ENCODE peak calls at places on chromosomes 4 and X, in four cellular contexts. One of them, this sample, is unnamed.

GRCh38 chrX:115467961-115468360 is 93.0 kb upstream of the PLS3 start:
- DNase-seq in HFFc6: no peak
- DNase-seq in skeletal muscle cell: no peak
- DNase-seq in activated naive CD4-positive, alpha-beta T cell treated with Interleukin-2 at 50 U/mL for 16 hours: no peak
- DNase-seq in this sample: no peak

GRCh38 chr4:169094656-169095231 is 84.7 kb upstream of the CBR4 start:
- DNase-seq in HFFc6: no peak
- DNase-seq in skeletal muscle cell: no peak
- DNase-seq in activated naive CD4-positive, alpha-beta T cell treated with Interleukin-2 at 50 U/mL for 16 hours: no peak
- DNase-seq in this sample: no peak

GRCh38 chr4:107913283-107913899 is 18.0 kb upstream of the CYP2U1 start:
- DNase-seq in HFFc6: peak
- DNase-seq in skeletal muscle cell: no peak
- DNase-seq in activated naive CD4-positive, alpha-beta T cell treated with Interleukin-2 at 50 U/mL for 16 hours: no peak
- DNase-seq in this sample: no peak

GRCh38 chr4:99008051-99008450 is 12.5 kb downstream of the METAP1 start:
- DNase-seq in HFFc6: no peak
- DNase-seq in skeletal muscle cell: no peak
- DNase-seq in activated naive CD4-positive, alpha-beta T cell treated with Interleukin-2 at 50 U/mL for 16 hours: no peak
- DNase-seq in this sample: no peak

GRCh38 chr4:159358226-159358625 is 255.3 kb downstream of the RAPGEF2 start:
- DNase-seq in HFFc6: peak
- DNase-seq in skeletal muscle cell: peak
- DNase-seq in activated naive CD4-positive, alpha-beta T cell treated with Interleukin-2 at 50 U/mL for 16 hours: no peak
- DNase-seq in this sample: no peak

GRCh38 chr4:94446386-94446785 is 5.4 kb upstream of the PDLIM5 start:
- DNase-seq in HFFc6: peak
- DNase-seq in skeletal muscle cell: peak
- DNase-seq in activated naive CD4-positive, alpha-beta T cell treated with Interleukin-2 at 50 U/mL for 16 hours: no peak
- DNase-seq in this sample: no peak

GRCh38 chrX:131262738-131263679 is 26.1 kb downstream of the IGSF1 start:
- DNase-seq in HFFc6: no peak
- DNase-seq in skeletal muscle cell: no peak
- DNase-seq in activated naive CD4-positive, alpha-beta T cell treated with Interleukin-2 at 50 U/mL for 16 hours: peak
- DNase-seq in this sample: no peak

GRCh38 chrX:38993500-38993899 is 192.2 kb downstream of the MID1IP1 start:
- DNase-seq in HFFc6: no peak
- DNase-seq in skeletal muscle cell: no peak
- DNase-seq in activated naive CD4-positive, alpha-beta T cell treated with Interleukin-2 at 50 U/mL for 16 hours: no peak
- DNase-seq in this sample: no peak

GRCh38 chrX:31392541-31392940 is 320.7 kb upstream of the FTHL17 start:
- DNase-seq in HFFc6: no peak
- DNase-seq in skeletal muscle cell: no peak
- DNase-seq in activated naive CD4-positive, alpha-beta T cell treated with Interleukin-2 at 50 U/mL for 16 hours: no peak
- DNase-seq in this sample: no peak

GRCh38 chrX:150759568-150760416 is 66.6 kb downstream of the MTMR1 start:
- DNase-seq in HFFc6: no peak
- DNase-seq in skeletal muscle cell: no peak
- DNase-seq in activated naive CD4-positive, alpha-beta T cell treated with Interleukin-2 at 50 U/mL for 16 hours: no peak
- DNase-seq in this sample: no peak

GRCh38 chr4:23967281-23967680 is 77.4 kb upstream of the PPARGC1A start:
- DNase-seq in HFFc6: no peak
- DNase-seq in skeletal muscle cell: no peak
- DNase-seq in activated naive CD4-positive, alpha-beta T cell treated with Interleukin-2 at 50 U/mL for 16 hours: no peak
- DNase-seq in this sample: no peak

GRCh38 chrX:53481816-53482485 is 47.8 kb upstream of the HSD17B10 start:
- DNase-seq in HFFc6: peak
- DNase-seq in skeletal muscle cell: no peak
- DNase-seq in activated naive CD4-positive, alpha-beta T cell treated with Interleukin-2 at 50 U/mL for 16 hours: peak
- DNase-seq in this sample: peak

GRCh38 chr4:57129477-57129876 is 19.3 kb upstream of the IGFBP7 start:
- DNase-seq in HFFc6: no peak
- DNase-seq in skeletal muscle cell: no peak
- DNase-seq in activated naive CD4-positive, alpha-beta T cell treated with Interleukin-2 at 50 U/mL for 16 hours: no peak
- DNase-seq in this sample: no peak

GRCh38 chr4:113781439-113782040 is 20.0 kb upstream of the CAMK2D start:
- DNase-seq in HFFc6: no peak
- DNase-seq in skeletal muscle cell: no peak
- DNase-seq in activated naive CD4-positive, alpha-beta T cell treated with Interleukin-2 at 50 U/mL for 16 hours: no peak
- DNase-seq in this sample: no peak

GRCh38 chr4:10832989-10833635 is 148.5 kb upstream of the CLNK start:
- DNase-seq in HFFc6: no peak
- DNase-seq in skeletal muscle cell: no peak
- DNase-seq in activated naive CD4-positive, alpha-beta T cell treated with Interleukin-2 at 50 U/mL for 16 hours: no peak
- DNase-seq in this sample: no peak